ENCODE peak calls at places on chromosomes 6 and 20, in four cellular contexts. J is ovary, F is fibroblast of the aortic adventitia, O is psoas muscle. Q is an unnamed sample.

GRCh38 chr6:7921582-7922199 is 11.1 kb upstream of the TXNDC5 start:
- DNase-seq in J (no peak), F (peak), O (no peak), Q (no peak)

GRCh38 chr6:104526383-104526782 is 333.3 kb downstream of the HACE1 start:
- DNase-seq in J (no peak), F (peak), O (no peak), Q (no peak)

GRCh38 chr6:109121411-109121810 is 26.1 kb downstream of the CEP57L1 start:
- DNase-seq in J (no peak), F (peak), O (no peak), Q (peak)

GRCh38 chr20:41030536-41031242 is 2.1 kb downstream of the TOP1 start:
- DNase-seq in J (no peak), F (peak), O (no peak), Q (peak)

GRCh38 chr6:87391334-87391733 is 16.4 kb upstream of the CFAP206 start:
- DNase-seq in J (no peak), F (peak), O (no peak), Q (peak)

GRCh38 chr6:135002229-135002844 is 52.3 kb downstream of the HBS1L start:
- DNase-seq in J (no peak), F (peak), O (no peak), Q (peak)

GRCh38 chr6:125821825-125822281 is 31.1 kb downstream of the NCOA7 start:
- DNase-seq in J (no peak), F (peak), O (no peak), Q (no peak)

GRCh38 chr20:36540551-36541211 is 638 bp upstream of the MYL9 start:
- DNase-seq in J (peak), F (no peak), O (no peak), Q (no peak)

GRCh38 chr6:11364971-11365397 is 132.5 kb upstream of the NEDD9 start:
- DNase-seq in J (no peak), F (no peak), O (no peak), Q (peak)

GRCh38 chr6:39962831-39963230 is 28.6 kb upstream of the MOCS1 start:
- DNase-seq in J (no peak), F (no peak), O (no peak), Q (no peak)

GRCh38 chr6:156695747-156696146 is 81.4 kb upstream of the ARID1B start:
- DNase-seq in J (no peak), F (no peak), O (no peak), Q (no peak)

GRCh38 chr6:131045139-131045538 is 17.9 kb downstream of the EPB41L2 start:
- DNase-seq in J (no peak), F (no peak), O (no peak), Q (no peak)

GRCh38 chr6:51045548-51045947 is 226.9 kb downstream of the TFAP2B start:
- DNase-seq in J (no peak), F (no peak), O (no peak), Q (no peak)

GRCh38 chr6:149484733-149485700 is at the start of gene ZC3H12D:
- DNase-seq in J (no peak), F (peak), O (peak), Q (peak)

GRCh38 chr6:17417817-17418216 is 24.4 kb downstream of the CAP2 start:
- DNase-seq in J (no peak), F (peak), O (no peak), Q (peak)

GRCh38 chr6:7590918-7591302 is 912 bp downstream of the SNRNP48 start:
- DNase-seq in J (no peak), F (peak), O (no peak), Q (peak)

DNA sequence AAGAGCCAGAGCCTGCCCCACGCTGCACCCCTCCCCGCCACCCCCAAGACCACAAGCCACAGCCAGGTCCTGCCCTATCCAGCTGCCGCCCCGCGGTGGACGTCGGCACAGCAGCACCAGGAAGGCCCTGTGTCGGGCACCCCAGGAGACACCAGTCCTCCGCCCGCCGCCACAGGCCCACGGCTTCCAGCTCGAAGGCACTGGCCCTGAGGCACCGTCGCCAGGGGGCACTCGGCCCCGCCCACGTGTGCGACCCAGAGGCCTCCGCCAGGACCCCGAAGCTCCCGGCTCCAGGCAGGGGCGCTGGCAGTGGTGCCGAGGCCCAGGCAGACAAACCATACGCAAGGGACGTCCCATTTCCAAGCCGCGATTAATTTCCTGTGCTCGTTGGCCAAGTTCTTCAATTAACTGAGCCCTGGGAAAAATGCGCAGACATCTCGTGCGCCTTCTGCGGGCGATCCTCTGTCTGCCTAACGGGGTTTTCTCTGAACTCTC is 19.4 kb downstream of the KCNQ2 start:
- DNase-seq in J (no peak), F (no peak), O (peak), Q (no peak)
- TF ChIP-seq CTCF in J (no peak), F (peak), O (peak), Q (no peak)

GRCh38 chr6:26189905-26190304 is 102.7 kb downstream of the HFE start:
- DNase-seq in J (no peak), F (no peak), O (no peak), Q (no peak)

GRCh38 chr6:26187292-26187691 is 100.1 kb downstream of the HFE start:
- DNase-seq in J (no peak), F (no peak), O (no peak), Q (no peak)

GRCh38 chr6:26185802-26186201 is 98.6 kb downstream of the HFE start:
- DNase-seq in J (no peak), F (no peak), O (no peak), Q (no peak)

GRCh38 chr6:26186652-26187051 is 99.4 kb downstream of the HFE start:
- DNase-seq in J (no peak), F (no peak), O (no peak), Q (no peak)

DNA sequence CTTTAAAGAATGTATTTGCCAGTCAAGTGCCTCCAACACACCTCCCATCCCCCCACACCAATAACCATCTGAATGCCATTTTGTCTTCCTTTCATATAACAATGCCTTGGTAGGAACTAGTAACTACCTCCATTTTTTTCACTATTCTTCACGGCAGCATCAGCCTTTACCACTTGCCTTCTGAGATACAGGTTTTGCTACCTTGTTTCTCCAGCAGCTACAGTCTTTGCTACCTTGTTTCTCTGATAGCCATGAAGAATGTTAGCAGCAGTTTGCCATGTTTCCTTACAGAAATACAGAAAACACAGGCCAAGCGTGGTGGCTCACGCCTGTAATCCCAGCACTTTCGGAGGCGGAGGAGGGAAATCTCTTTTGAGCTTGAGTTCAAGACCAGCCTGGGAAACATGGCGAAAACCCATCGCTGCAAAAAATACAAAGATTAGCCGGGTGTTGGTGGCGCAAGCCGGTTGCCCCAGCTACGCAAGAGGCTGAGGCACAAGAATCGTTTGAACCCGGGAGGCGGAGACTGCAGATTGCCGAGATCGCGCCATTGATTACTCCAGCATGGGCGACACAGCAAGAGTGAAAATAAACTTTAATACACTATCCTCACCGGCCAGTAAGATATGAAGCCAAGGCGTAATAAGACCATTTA is 100.9 kb downstream of the HFE start:
- DNase-seq in J (no peak), F (peak), O (no peak), Q (no peak)
- H3K4me3 ChIP-seq in J (peak), F (peak), O (peak), Q (peak)

GRCh38 chr6:55963301-55963700 is 87.9 kb upstream of the BMP5 start:
- DNase-seq in J (no peak), F (peak), O (no peak), Q (peak)
- TF ChIP-seq CTCF in J (no peak), F (peak), O (no peak), Q (peak)

DNA sequence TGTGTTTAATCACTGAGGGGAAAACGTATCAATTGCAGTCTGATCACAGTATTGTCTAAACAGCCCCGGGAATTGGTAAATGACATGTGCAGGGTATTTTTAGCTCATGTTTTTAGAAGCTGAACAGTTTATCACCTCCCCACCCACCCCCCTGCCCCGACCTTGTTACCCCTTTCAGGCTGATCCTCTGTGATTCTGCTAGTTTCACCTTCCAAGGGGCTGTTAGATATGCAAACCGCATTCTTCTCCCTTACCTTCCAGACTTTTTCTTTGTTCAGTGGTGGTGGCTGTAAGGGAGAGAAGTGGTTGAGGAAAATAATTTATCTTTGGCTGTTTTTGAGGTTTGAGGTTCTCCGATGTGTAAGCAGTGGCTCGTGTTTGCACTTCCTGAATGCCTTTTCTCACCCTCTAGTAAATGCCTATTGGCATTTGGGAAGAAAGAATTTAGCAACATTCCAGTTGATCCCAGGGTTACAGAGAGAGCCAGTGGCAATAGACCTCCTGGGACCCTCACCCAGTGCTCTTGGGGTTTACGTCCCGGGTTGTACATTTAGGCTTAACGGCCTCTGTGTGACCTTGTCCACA is 69.4 kb upstream of the KCNG1 start:
- DNase-seq in J (no peak), F (no peak), O (no peak), Q (no peak)
- H3K4me3 ChIP-seq in J (no peak), F (no peak), O (no peak), Q (no peak)

DNA sequence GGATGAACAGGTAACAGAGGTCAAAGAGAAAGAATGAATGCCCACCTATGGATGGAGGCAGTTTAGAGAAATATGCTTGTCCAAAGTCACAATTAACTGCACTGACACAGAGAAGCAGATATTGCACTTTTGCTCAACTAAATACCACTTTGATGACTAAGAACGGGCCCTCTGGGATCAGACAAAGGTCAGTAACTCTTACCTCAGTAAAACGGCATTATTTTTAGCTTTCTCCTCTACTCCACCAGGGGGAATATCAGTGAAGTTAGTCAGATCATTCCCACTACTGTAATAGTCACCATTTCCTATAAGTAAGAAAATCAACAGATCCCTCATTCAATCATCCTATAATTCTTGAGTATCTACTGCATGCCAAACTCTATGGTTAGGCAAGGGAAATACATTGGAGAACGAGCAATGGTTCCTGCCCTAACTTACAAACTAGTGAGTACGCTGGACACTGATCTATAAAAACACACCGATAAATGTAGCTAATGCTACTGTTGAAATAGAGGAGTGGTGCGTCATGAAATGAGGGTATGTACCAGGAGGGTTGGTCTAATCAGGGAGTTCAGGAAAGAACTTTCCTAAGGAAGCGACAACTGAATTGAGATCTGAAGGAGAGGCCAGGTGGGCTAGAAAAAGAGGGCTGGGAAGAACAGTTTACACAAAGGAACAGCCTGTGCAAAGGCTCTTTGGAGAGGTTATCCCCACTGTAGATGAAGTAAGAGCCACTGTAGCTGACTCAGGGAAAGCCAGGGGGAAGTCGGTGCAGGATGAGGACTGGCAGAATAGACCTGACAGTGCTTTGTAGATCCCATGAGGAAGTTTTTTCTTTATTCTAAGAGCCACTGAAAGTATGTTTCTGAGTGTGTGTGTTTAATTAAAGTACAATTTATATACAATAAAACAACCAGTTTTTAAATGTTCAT is 9.2 kb downstream of the ECI2 start:
- DNase-seq in J (no peak), F (peak), O (no peak), Q (peak)
- TF ChIP-seq CTCF in J (peak), F (peak), O (peak), Q (peak)

GRCh38 chr6:28269492-28269891 is 2.5 kb downstream of the ZSCAN26 start:
- DNase-seq in J (no peak), F (peak), O (no peak), Q (peak)
- H3K4me3 ChIP-seq in J (no peak), F (no peak), O (no peak), Q (no peak)

GRCh38 chr20:45890997-45891983 is at the start of the genes CTSA and NEURL2:
- DNase-seq in J (peak), F (peak), O (peak), Q (peak)
- TF ChIP-seq CTCF in J (no peak), F (no peak), O (no peak), Q (no peak)

DNA sequence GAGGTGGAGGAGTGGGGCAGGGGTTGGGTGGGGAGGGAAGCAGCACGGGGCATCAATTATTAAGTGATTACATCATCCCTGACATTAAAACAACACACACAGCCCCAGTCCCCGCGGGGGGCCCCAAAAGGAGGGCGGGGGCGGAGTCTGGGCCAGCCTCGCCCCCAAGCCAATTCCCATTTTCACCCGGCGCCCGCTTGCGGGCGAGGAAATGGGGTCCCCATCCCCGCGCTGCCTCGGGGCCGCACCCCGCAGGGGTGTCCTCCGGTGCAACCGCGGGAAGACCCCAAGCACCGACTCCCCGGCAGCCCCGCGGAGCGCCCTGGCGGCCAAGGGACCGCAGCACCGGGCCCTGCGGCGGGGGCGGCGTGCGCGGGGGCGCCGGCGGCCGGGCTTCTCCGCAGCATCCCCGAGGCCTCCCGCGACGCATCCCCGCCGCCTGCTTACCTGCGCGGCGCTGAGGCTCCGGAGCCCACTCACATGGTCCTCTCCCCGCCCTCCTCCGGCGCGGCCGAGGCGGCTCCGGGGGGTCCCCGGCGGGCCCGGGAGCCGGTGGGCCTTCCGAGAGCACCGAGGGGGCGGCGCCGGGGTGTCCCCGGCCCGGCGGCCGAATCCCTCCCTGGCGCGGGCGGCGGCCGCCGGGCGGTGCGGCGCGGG is 603 bp downstream of the FYN start:
- DNase-seq in J (peak), F (peak), O (peak), Q (peak)
- H3K4me3 ChIP-seq in J (peak), F (peak), O (peak), Q (peak)

DNA sequence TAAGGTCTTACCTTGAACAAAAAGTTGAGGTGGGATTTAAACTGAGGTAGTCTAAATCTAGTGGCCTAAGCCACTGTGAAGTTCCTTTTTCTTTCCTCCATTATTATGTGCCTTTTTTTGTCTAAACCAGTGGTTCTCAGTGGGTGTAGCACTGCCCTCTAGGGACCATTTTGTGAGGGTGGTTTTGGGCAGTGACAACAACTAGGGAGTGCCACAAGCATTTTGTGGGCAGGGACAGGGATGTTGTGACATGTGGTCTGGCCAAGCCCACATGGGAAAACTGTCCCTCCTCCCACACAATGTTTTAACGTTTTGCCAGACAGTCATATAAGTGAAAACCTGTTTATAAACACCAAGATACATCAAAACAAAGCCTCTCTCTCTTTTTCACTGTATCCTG is 899.4 kb upstream of the FLRT3 start:
- DNase-seq in J (no peak), F (peak), O (no peak), Q (peak)
- TF ChIP-seq CTCF in J (no peak), F (peak), O (no peak), Q (peak)